ENCODE peak calls at places on chromosomes 7 and 10, in five cellular contexts. U, G, L, F and T are unnamed samples.

GRCh38 chr7:127986581-127987461 is 44.4 kb downstream of the LRRC4 start:
- DNase-seq in U (no peak), L (peak; percentile 41), G (peak; percentile 22), F (no peak), T (no peak)

GRCh38 chr7:91869661-91870060 is 10.8 kb downstream of the MTERF1 start:
- DNase-seq in U (no peak), L (no peak), F (no peak), G (no peak), T (no peak)

GRCh38 chr7:3289996-3290395 is 11.1 kb upstream of the SDK1 start:
- DNase-seq in F (no peak), U (no peak), L (no peak), G (peak; percentile 56), T (no peak)

GRCh38 chr7:99617187-99617781 is 538 bp downstream of the ZSCAN25 start:
- DNase-seq in F (no peak), U (no peak), G (no peak), L (no peak), T (peak; percentile 25)

GRCh38 chr7:23928391-23928790 is 218.4 kb downstream of the STK31 start:
- DNase-seq in F (no peak), G (no peak), L (no peak), U (no peak), T (no peak)

GRCh38 chr7:102286237-102287081 is at the start of gene SH2B2:
- DNase-seq in L (peak; percentile 95), F (no peak), G (peak; percentile 49), U (peak; percentile 53), T (peak; percentile 54)

GRCh38 chr7:127844707-127845331 is 186.4 kb downstream of the LRRC4 start:
- DNase-seq in G (peak; percentile 61), F (no peak), U (no peak), L (peak; percentile 38), T (no peak)

GRCh38 chr10:68876246-68876918 is 24.7 kb upstream of the DDX50 start:
- DNase-seq in U (peak; percentile 96), F (no peak), G (peak; percentile 10), L (no peak), T (no peak)

GRCh38 chr7:155211761-155212160 is 85.9 kb upstream of the INSIG1 start:
- DNase-seq in F (no peak), L (no peak), U (no peak), G (no peak), T (no peak)

GRCh38 chr10:125231116-125231812 is 70.9 kb upstream of the CTBP2 start:
- DNase-seq in G (peak; percentile 98), F (no peak), L (no peak), U (no peak), T (peak; percentile 99)

GRCh38 chr10:24821986-24822385 is 98.3 kb upstream of the ARHGAP21 start:
- DNase-seq in U (peak; percentile 30), G (peak; percentile 49), F (no peak), L (no peak), T (peak; percentile 79)

GRCh38 chr7:122487131-122487530 is 182.6 kb upstream of the FEZF1 start:
- DNase-seq in U (no peak), L (no peak), F (no peak), G (no peak), T (no peak)

GRCh38 chr10:70508912-70509366 is 30.4 kb downstream of the PALD1 start:
- DNase-seq in L (peak; percentile 37), U (no peak), G (peak; percentile 28), F (no peak), T (no peak)

GRCh38 chr10:101282937-101283336 is 53.7 kb upstream of the LBX1 start:
- DNase-seq in U (no peak), L (no peak), G (no peak), F (no peak), T (no peak)

GRCh38 chr7:29299986-29300609 is 105.5 kb downstream of the CHN2 start:
- DNase-seq in U (no peak), G (no peak), L (no peak), F (no peak), T (no peak)

GRCh38 chr7:31933481-31933880 is 136.7 kb downstream of the PDE1C start:
- DNase-seq in L (no peak), F (no peak), U (no peak), G (peak; percentile 28), T (peak; percentile 60)

GRCh38 chr7:163298-163695 is 29.1 kb upstream of the FAM20C start:
- DNase-seq in L (no peak), U (no peak), G (no peak), F (no peak), T (no peak)

GRCh38 chr10:35633006-35633980 is 8.8 kb downstream of the FZD8 start:
- DNase-seq in L (no peak), U (no peak), G (no peak), F (no peak), T (no peak)

GRCh38 chr7:87702326-87702725 is 74.1 kb downstream of the RUNDC3B start:
- DNase-seq in G (peak; percentile 19), L (no peak), U (no peak), F (no peak), T (no peak)

GRCh38 chr7:91357929-91358328 is 93.7 kb downstream of the FZD1 start:
- DNase-seq in F (no peak), U (no peak), G (no peak), L (no peak), T (no peak)

GRCh38 chr10:24826022-24826421 is 102.3 kb upstream of the ARHGAP21 start:
- DNase-seq in U (no peak), G (peak; percentile 78), F (no peak), L (no peak), T (no peak)

GRCh38 chr7:30647589-30647988 is 34.7 kb downstream of the CRHR2 start:
- DNase-seq in L (no peak), U (no peak), G (no peak), F (no peak), T (no peak)

GRCh38 chr7:69775231-69775771 is 177.0 kb downstream of the AUTS2 start:
- DNase-seq in F (no peak), L (no peak), U (no peak), G (no peak), T (peak; percentile 25)

GRCh38 chr7:120327054-120327453 is 54.1 kb downstream of the KCND2 start:
- DNase-seq in L (no peak), U (no peak), G (no peak), F (no peak), T (no peak)

GRCh38 chr7:46784746-46785145 is 797.2 kb downstream of the TNS3 start:
- DNase-seq in G (peak; percentile 73), F (no peak), U (no peak), L (no peak), T (peak; percentile 75)

GRCh38 chr10:59558066-59558465 is 151.6 kb downstream of the SLC16A9 start:
- DNase-seq in F (no peak), U (no peak), G (no peak), L (no peak), T (no peak)

GRCh38 chr7:28919510-28919909 is 38.6 kb downstream of the TRIL start:
- DNase-seq in F (no peak), U (no peak), G (peak; percentile 18), L (no peak), T (no peak)

GRCh38 chr7:100687261-100687660 is 6.8 kb downstream of the GIGYF1 start:
- DNase-seq in F (no peak), U (no peak), G (no peak), L (no peak), T (no peak)

GRCh38 chr7:150787321-150788281 is 12.6 kb downstream of the TMEM176B start:
- DNase-seq in L (no peak), F (peak; percentile 30), U (no peak), G (no peak), T (no peak)
- TF ChIP-seq BHLHE40 in L (peak; percentile 58), F (no peak), U (no peak), G (no peak), T (no peak)

GRCh38 chr10:88866454-88866853 is 13.6 kb upstream of the STAMBPL1 start:
- DNase-seq in F (no peak), G (no peak), U (no peak), L (no peak), T (no peak)

GRCh38 chr10:88865281-88865876 is 13.7 kb upstream of the ANKRD22 start:
- DNase-seq in G (no peak), F (no peak), U (no peak), L (no peak), T (peak; percentile 17)

GRCh38 chr10:88874271-88874670 is 5.8 kb upstream of the STAMBPL1 start:
- DNase-seq in G (peak; percentile 55), F (no peak), L (no peak), U (no peak), T (no peak)

GRCh38 chr10:88873757-88874156 is 6.3 kb upstream of the STAMBPL1 start:
- DNase-seq in U (no peak), F (no peak), G (no peak), L (no peak), T (no peak)

GRCh38 chr10:88870101-88870500 is 9.9 kb upstream of the STAMBPL1 start:
- DNase-seq in G (no peak), U (no peak), F (no peak), L (no peak), T (no peak)
- H3K4me1 ChIP-seq in G (no peaks in the 10 kb centered on the region), U (no peaks in the 10 kb centered on the region), F (no peaks in the 10 kb centered on the region), L (no peaks in the 10 kb centered on the region), T (no peaks in the 10 kb centered on the region)

GRCh38 chr7:78770422-78771410 is 682.8 kb downstream of the MAGI2 start:
- DNase-seq in F (no peak), U (no peak), G (peak; percentile 71), L (no peak), T (no peak)
- TF ChIP-seq BHLHE40 in F (no peak), U (no peak), G (no peak), L (no peak), T (no peak)

GRCh38 chr7:130946110-130946509 is 212.1 kb upstream of the KLF14 start:
- DNase-seq in L (no peak), U (peak; percentile 31), F (no peak), G (no peak), T (no peak)

GRCh38 chr7:130948913-130949312 is 214.9 kb upstream of the KLF14 start:
- DNase-seq in U (no peak), G (no peak), F (no peak), L (no peak), T (no peak)

GRCh38 chr7:130950054-130950453 is 216.0 kb upstream of the KLF14 start:
- DNase-seq in F (no peak), U (no peak), G (no peak), L (no peak), T (no peak)

GRCh38 chr7:130949550-130949949 is 215.5 kb upstream of the KLF14 start:
- DNase-seq in G (no peak), L (no peak), F (no peak), U (no peak), T (no peak)

GRCh38 chr7:130947792-130948580 is 214.0 kb upstream of the KLF14 start:
- DNase-seq in G (no peak), F (no peak), L (no peak), U (peak; percentile 46), T (no peak)
- H3K4me1 ChIP-seq in G (peaks cover 24% of the 10 kb centered on the region), F (peaks cover 53% of the 10 kb centered on the region), L (no peaks in the 10 kb centered on the region), U (peaks cover 45% of the 10 kb centered on the region), T (peaks cover 60% of the 10 kb centered on the region)